ENCODE peak calls at places on chromosomes 5 and 9, in ten cellular contexts. J is cardiac muscle cell, Q is brain microvascular endothelial cell, G is gastrocnemius medialis, V is esophagus squamous epithelium, P is Peyer's patch, A is HCT116, O is heart right ventricle, B is lower lobe of right lung, I is suprapubic skin. Z is an unnamed sample.

GRCh38 chr9:32385135-32385884 is 867 bp downstream of the ACO1 start:
- DNase-seq in J (peak; percentile 17), Q (no peak), G (no peak), V (no peak), P (no peak), A (no peak), O (no peak), B (no peak), I (no peak), Z (no peak)

GRCh38 chr9:26326473-26327044 is 566.0 kb downstream of the CAAP1 start:
- DNase-seq in J (peak; percentile 84), Q (peak; percentile 62), G (no peak), V (no peak), P (no peak), A (peak; percentile 15), O (no peak), B (no peak), I (no peak), Z (no peak)

GRCh38 chr9:112174965-112175795 is at the start of gene SUSD1:
- DNase-seq in J (peak; percentile 32), Q (no peak), G (no peak), V (no peak), P (peak; percentile 62), A (no peak), O (peak; percentile 62), B (peak; percentile 74), I (peak; percentile 72), Z (no peak)

GRCh38 chr9:84988621-84989020 is 319.1 kb downstream of the NTRK2 start:
- DNase-seq in J (no peak), Q (no peak), G (no peak), V (no peak), P (no peak), A (no peak), O (peak; percentile 13), B (no peak), I (no peak), Z (no peak)

GRCh38 chr9:132878695-132879064 is at the start of gene SPACA9:
- DNase-seq in J (peak; percentile 75), Q (peak; percentile 47), G (peak; percentile 14), V (no peak), P (peak; percentile 68), A (peak; percentile 10), O (peak; percentile 78), B (peak; percentile 85), I (peak; percentile 92), Z (peak; percentile 63)

GRCh38 chr5:109630109-109630508 is 59.6 kb upstream of the MAN2A1 start:
- DNase-seq in J (peak; percentile 0), Q (peak; percentile 36), G (no peak), V (no peak), P (no peak), A (no peak), O (no peak), B (no peak), I (no peak), Z (no peak)

GRCh38 chr5:1388383-1388967 is 43.6 kb upstream of the CLPTM1L start:
- DNase-seq in J (no peak), Q (no peak), G (no peak), V (no peak), P (no peak), A (no peak), O (no peak), B (no peak), I (no peak), Z (no peak)

GRCh38 chr9:128218518-128219389 is 15.6 kb downstream of the DNM1 start:
- DNase-seq in J (peak; percentile 80), Q (peak; percentile 81), G (peak; percentile 91), V (peak; percentile 52), P (peak; percentile 98), A (peak; percentile 98), O (peak; percentile 91), B (peak; percentile 97), I (peak; percentile 97), Z (peak; percentile 97)

GRCh38 chr5:95611396-95611795 is 8.5 kb upstream of the GPR150 start:
- DNase-seq in J (no peak), Q (no peak), G (no peak), V (no peak), P (no peak), A (no peak), O (no peak), B (no peak), I (no peak), Z (no peak)

GRCh38 chr5:10885026-10885425 is 124.0 kb upstream of the DAP start:
- DNase-seq in J (no peak), Q (peak; percentile 58), G (no peak), V (no peak), P (no peak), A (no peak), O (no peak), B (no peak), I (no peak), Z (no peak)

GRCh38 chr9:92961627-92962302 is 14.4 kb downstream of the FGD3 start:
- DNase-seq in J (no peak), Q (no peak), G (no peak), V (no peak), P (peak; percentile 79), A (no peak), O (no peak), B (no peak), I (peak; percentile 46), Z (peak; percentile 29)

GRCh38 chr9:12972608-12973589 is 198.1 kb downstream of the LURAP1L start:
- DNase-seq in J (peak; percentile 74), Q (no peak), G (no peak), V (no peak), P (no peak), A (no peak), O (no peak), B (no peak), I (no peak), Z (no peak)

GRCh38 chr5:168251308-168251707 is 40.1 kb upstream of the WWC1 start:
- DNase-seq in J (no peak), Q (no peak), G (no peak), V (no peak), P (no peak), A (no peak), O (no peak), B (no peak), I (no peak), Z (no peak)

GRCh38 chr5:150142800-150143724 is 12.6 kb downstream of the PDGFRB start:
- DNase-seq in J (peak; percentile 95), Q (peak; percentile 94), G (peak; percentile 59), V (no peak), P (peak; percentile 76), A (peak; percentile 33), O (peak; percentile 81), B (no peak), I (peak; percentile 91), Z (peak; percentile 92)

GRCh38 chr9:27496134-27496504 is 28.0 kb upstream of the IFNK start:
- DNase-seq in J (no peak), Q (no peak), G (no peak), V (no peak), P (no peak), A (no peak), O (no peak), B (no peak), I (no peak), Z (no peak)

GRCh38 chr5:83576341-83576740 is 104.8 kb downstream of the VCAN start:
- DNase-seq in J (peak; percentile 42), Q (peak; percentile 39), G (no peak), V (no peak), P (no peak), A (no peak), O (no peak), B (no peak), I (no peak), Z (no peak)
- H3K27ac ChIP-seq in J (peak overlapping the region; percentile 17), Q (peak overlapping the region; percentile 79), G (no peak overlapping the region), V (no peak overlapping the region), P (no peak overlapping the region), A (peak overlapping the region; percentile 62), O (no peak overlapping the region), B (no peak overlapping the region), I (no peak overlapping the region), Z (peak overlapping the region; percentile 46)

GRCh38 chr9:93996863-93997262 is 41.7 kb upstream of the BARX1 start:
- DNase-seq in J (no peak), Q (no peak), G (no peak), V (no peak), P (no peak), A (no peak), O (no peak), B (no peak), I (no peak), Z (no peak)
- TF ChIP-seq CTCF in J (no peak), Q (peak; percentile 17), G (no peak), V (no peak), P (no peak), A (peak; percentile 17), O (no peak), B (no peak), I (no peak), Z (peak; percentile 25)

GRCh38 chr9:97763884-97764283 is 66.7 kb upstream of the XPA start:
- DNase-seq in J (no peak), Q (no peak), G (no peak), V (no peak), P (no peak), A (no peak), O (no peak), B (no peak), I (no peak), Z (no peak)

GRCh38 chr9:97759611-97760288 is 62.6 kb upstream of the XPA start:
- DNase-seq in J (no peak), Q (no peak), G (no peak), V (no peak), P (no peak), A (no peak), O (no peak), B (no peak), I (no peak), Z (no peak)

GRCh38 chr9:97761879-97762278 is 64.7 kb upstream of the XPA start:
- DNase-seq in J (no peak), Q (no peak), G (no peak), V (no peak), P (no peak), A (no peak), O (no peak), B (no peak), I (no peak), Z (no peak)

GRCh38 chr9:97758334-97758916 is 61.3 kb upstream of the XPA start:
- DNase-seq in J (no peak), Q (no peak), G (no peak), V (no peak), P (no peak), A (no peak), O (no peak), B (no peak), I (no peak), Z (no peak)

GRCh38 chr9:97761066-97761598 is 64.0 kb upstream of the XPA start:
- DNase-seq in J (no peak), Q (no peak), G (no peak), V (no peak), P (peak; percentile 78), A (no peak), O (no peak), B (no peak), I (no peak), Z (no peak)
- H3K27me3 ChIP-seq in J (peaks cover 37% of the 10 kb centered on the region), Q (peaks cover 21% of the 10 kb centered on the region), G (peaks cover 5% of the 10 kb centered on the region), V (no peaks in the 10 kb centered on the region), P (no peaks in the 10 kb centered on the region), A (peaks cover 49% of the 10 kb centered on the region), O (peaks cover 34% of the 10 kb centered on the region), B (peaks cover 17% of the 10 kb centered on the region), I (peaks cover 27% of the 10 kb centered on the region), Z (no peaks in the 10 kb centered on the region)

DNA sequence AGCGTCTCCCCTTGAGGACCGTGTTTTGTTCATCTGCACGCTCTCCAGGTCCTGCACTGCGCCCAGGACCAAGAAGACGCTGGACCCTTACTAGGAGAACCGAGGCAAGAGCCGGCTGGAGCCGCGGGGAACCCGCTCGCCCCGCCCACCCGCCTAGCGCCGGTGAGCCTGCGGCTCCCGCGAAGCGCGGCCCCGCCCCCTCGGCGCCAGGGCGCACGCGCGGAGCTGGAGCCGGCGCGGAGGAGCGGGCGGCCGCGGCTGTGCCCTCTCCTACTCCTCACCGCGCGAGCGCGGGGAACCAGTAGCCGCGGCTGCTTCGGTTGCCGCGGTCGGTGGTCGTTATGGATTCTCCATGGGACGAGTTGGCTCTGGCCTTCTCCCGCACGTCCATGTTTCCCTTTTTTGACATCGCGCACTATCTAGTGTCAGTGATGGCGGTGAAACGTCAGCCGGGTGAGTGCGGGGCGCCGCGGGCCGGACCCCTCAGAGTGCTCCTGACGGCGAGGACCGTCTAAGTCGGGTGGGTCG is at the start of gene TMEM38B:
- DNase-seq in J (peak; percentile 84), Q (peak; percentile 61), G (peak; percentile 78), V (no peak), P (peak; percentile 91), A (peak; percentile 48), O (peak; percentile 84), B (peak; percentile 84), I (peak; percentile 77), Z (peak; percentile 64)
- H3K27ac ChIP-seq in J (no peak within 1 kb of the TSS), Q (no peak within 1 kb of the TSS), G (peak within 1 kb of the TSS; percentile 99), V (peak within 1 kb of the TSS; percentile 80), P (peak within 1 kb of the TSS; percentile 81), A (no peak within 1 kb of the TSS), O (peak within 1 kb of the TSS; percentile 87), B (peak within 1 kb of the TSS; percentile 48), I (peak within 1 kb of the TSS; percentile 79), Z (no peak within 1 kb of the TSS)